ENCODE peak calls at places on chromosome 2, in seven cellular contexts. F is CD8-positive, alpha-beta T cell; W is A673; T is hypothalamus; A is activated T-cell treated with anti-CD3 and anti-CD28 coated beads, Interleukin-2, amount 50 U/mL, for 72 hours; K is ureter; M is HTR-8/SVneo. X is an unnamed sample.

GRCh38 chr2:216658702-216659231 is 25.5 kb downstream of the IGFBP2 start:
- DNase-seq in W (no peak), F (no peak), M (no peak), K (no peak), T (no peak), A (no peak), X (peak; percentile 54)

GRCh38 chr2:158748925-158749590 is 46.1 kb upstream of the DAPL1 start:
- DNase-seq in W (no peak), A (no peak), K (no peak), T (no peak), F (no peak), M (no peak), X (no peak)

GRCh38 chr2:25268136-25268535 is 73.6 kb downstream of the DNMT3A start:
- DNase-seq in A (no peak), W (no peak), K (no peak), M (no peak), T (no peak), F (no peak), X (no peak)

GRCh38 chr2:69087211-69087911 is 74.4 kb downstream of the ANTXR1 start:
- DNase-seq in M (no peak), W (no peak), K (no peak), A (no peak), T (no peak), F (no peak), X (no peak)

GRCh38 chr2:68716948-68717661 is 17.5 kb upstream of the ARHGAP25 start:
- DNase-seq in T (no peak), W (no peak), K (no peak), M (no peak), F (no peak), A (peak; percentile 68), X (no peak)

GRCh38 chr2:53727921-53728320 is 39.7 kb upstream of the CHAC2 start:
- DNase-seq in F (no peak), M (no peak), T (no peak), W (no peak), K (no peak), A (no peak), X (no peak)

GRCh38 chr2:109355192-109355843 is 226.3 kb downstream of the SH3RF3 start:
- DNase-seq in F (no peak), K (peak; percentile 29), T (no peak), W (no peak), M (no peak), A (no peak), X (no peak)

GRCh38 chr2:72109904-72110303 is 37.8 kb downstream of the CYP26B1 start:
- DNase-seq in M (no peak), A (no peak), W (no peak), K (no peak), F (no peak), T (no peak), X (no peak)

GRCh38 chr2:157932480-157933205 is 56.5 kb upstream of the ACVR1 start:
- DNase-seq in T (no peak), W (peak; percentile 52), K (no peak), A (no peak), F (no peak), M (no peak), X (peak; percentile 18)

GRCh38 chr2:178860551-178860950 is 53.3 kb upstream of the TTN start:
- DNase-seq in K (peak; percentile 50), W (no peak), M (no peak), T (no peak), F (no peak), A (no peak), X (peak; percentile 19)

GRCh38 chr2:119122663-119123062 is 35.9 kb downstream of the C1QL2 start:
- DNase-seq in F (no peak), M (no peak), T (no peak), K (no peak), W (no peak), A (no peak), X (no peak)

GRCh38 chr2:200616193-200616592 is 30.4 kb downstream of the AOX1 start:
- DNase-seq in W (no peak), K (no peak), F (no peak), T (no peak), M (no peak), A (no peak), X (no peak)

GRCh38 chr2:157363612-157364101 is 38.0 kb upstream of the ERMN start:
- DNase-seq in A (no peak), T (no peak), M (no peak), W (no peak), K (no peak), F (no peak), X (no peak)

GRCh38 chr2:10520926-10521325 is 72.8 kb upstream of the ODC1 start:
- DNase-seq in A (no peak), T (no peak), M (no peak), K (no peak), F (no peak), W (no peak), X (no peak)

GRCh38 chr2:196486145-196486544 is 153.4 kb upstream of the CCDC150 start:
- DNase-seq in M (no peak), W (no peak), T (no peak), A (no peak), F (no peak), K (no peak), X (no peak)

GRCh38 chr2:127039387-127040031 is 67.4 kb downstream of the BIN1 start:
- DNase-seq in M (no peak), F (no peak), W (no peak), K (peak; percentile 39), T (no peak), A (peak; percentile 19), X (no peak)

GRCh38 chr2:176109226-176109954 is 2.3 kb downstream of the HOXD11 start:
- DNase-seq in T (no peak), K (peak; percentile 26), W (peak; percentile 56), M (no peak), F (no peak), A (no peak), X (no peak)

GRCh38 chr2:33291278-33292013 is 185.0 kb upstream of the RASGRP3 start:
- DNase-seq in T (no peak), F (no peak), K (no peak), A (no peak), W (no peak), M (no peak), X (peak; percentile 24)

GRCh38 chr2:233764761-233765160 is 4.7 kb downstream of the UGT1A1 start:
- DNase-seq in M (no peak), K (no peak), A (no peak), W (no peak), T (no peak), F (no peak), X (no peak)

GRCh38 chr2:18762667-18763066 is 173.3 kb upstream of the NT5C1B start:
- DNase-seq in W (no peak), M (no peak), F (no peak), A (no peak), T (no peak), K (no peak), X (no peak)

GRCh38 chr2:241066893-241067341 is 35.2 kb downstream of the MTERF4 start:
- DNase-seq in K (no peak), T (no peak), A (no peak), F (no peak), W (no peak), M (peak; percentile 36), X (no peak)

GRCh38 chr2:190637903-190638618 is 10.8 kb upstream of the NAB1 start:
- DNase-seq in F (no peak), M (no peak), W (no peak), A (no peak), T (peak; percentile 12), K (no peak), X (no peak)

GRCh38 chr2:144625216-144626010 is 105.5 kb upstream of the ZEB2 start:
- DNase-seq in F (no peak), T (no peak), W (no peak), K (no peak), A (no peak), M (no peak), X (no peak)

GRCh38 chr2:78541451-78542267 is 483.8 kb upstream of the REG3G start:
- DNase-seq in F (no peak), K (no peak), W (no peak), M (no peak), T (no peak), A (no peak), X (no peak)

GRCh38 chr2:240109386-240109785 is 26.7 kb downstream of the COPS9 start:
- DNase-seq in W (no peak), F (no peak), A (no peak), K (no peak), M (no peak), T (no peak), X (no peak)

GRCh38 chr2:1731512-1731962 is 12.8 kb downstream of the PXDN start:
- DNase-seq in W (no peak), F (no peak), T (no peak), K (no peak), M (no peak), A (no peak), X (no peak)

GRCh38 chr2:25557179-25558036 is 116.0 kb downstream of the DTNB start:
- DNase-seq in F (no peak), W (no peak), A (no peak), T (no peak), M (no peak), K (no peak), X (no peak)

GRCh38 chr2:197128897-197129296 is 181.7 kb downstream of the ANKRD44 start:
- DNase-seq in K (no peak), F (no peak), T (no peak), A (no peak), W (no peak), M (no peak), X (no peak)

GRCh38 chr2:195639959-195640358 is 17.1 kb upstream of the SLC39A10 start:
- DNase-seq in T (no peak), A (no peak), M (no peak), W (no peak), F (no peak), K (no peak), X (no peak)

X was measured in hepatocyte.